ENCODE peak calls at places on chromosomes 1 and 21, in ten cellular contexts. One of them, this sample, is unnamed.

GRCh38 chr1:56586502-56586901 is 7.1 kb upstream of the PLPP3 start:
- DNase-seq in GM23248: no peak
- DNase-seq in NCI-H1417: peak
- DNase-seq in lower leg skin: no peak
- DNase-seq in activated T-cell treated with anti-CD3 and anti-CD28 coated beads, Interleukin-2, amount 50 U/mL, for 1 hour: no peak
- DNase-seq in EL: no peak
- DNase-seq in C1 segment of cervical spinal cord: no peak
- DNase-seq in stimulated activated naive CD4-positive, alpha-beta T cell: no peak
- DNase-seq in islet precursor cell: peak
- DNase-seq in ovary: no peak
- DNase-seq in this sample: no peak

GRCh38 chr21:45378258-45378966 is 26.6 kb upstream of the COL18A1 start:
- DNase-seq in GM23248: peak
- DNase-seq in NCI-H1417: no peak
- DNase-seq in lower leg skin: peak
- DNase-seq in activated T-cell treated with anti-CD3 and anti-CD28 coated beads, Interleukin-2, amount 50 U/mL, for 1 hour: no peak
- DNase-seq in EL: peak
- DNase-seq in C1 segment of cervical spinal cord: no peak
- DNase-seq in stimulated activated naive CD4-positive, alpha-beta T cell: no peak
- DNase-seq in islet precursor cell: peak
- DNase-seq in ovary: peak
- DNase-seq in this sample: no peak

GRCh38 chr1:200795151-200795550 is 56.5 kb downstream of the CAMSAP2 start:
- DNase-seq in GM23248: peak
- DNase-seq in NCI-H1417: no peak
- DNase-seq in lower leg skin: no peak
- DNase-seq in activated T-cell treated with anti-CD3 and anti-CD28 coated beads, Interleukin-2, amount 50 U/mL, for 1 hour: no peak
- DNase-seq in EL: peak
- DNase-seq in C1 segment of cervical spinal cord: no peak
- DNase-seq in stimulated activated naive CD4-positive, alpha-beta T cell: no peak
- DNase-seq in islet precursor cell: no peak
- DNase-seq in ovary: no peak
- DNase-seq in this sample: no peak

GRCh38 chr1:96992871-96993270 is 271.3 kb downstream of the PTBP2 start:
- DNase-seq in GM23248: peak
- DNase-seq in NCI-H1417: no peak
- DNase-seq in lower leg skin: no peak
- DNase-seq in activated T-cell treated with anti-CD3 and anti-CD28 coated beads, Interleukin-2, amount 50 U/mL, for 1 hour: no peak
- DNase-seq in EL: peak
- DNase-seq in C1 segment of cervical spinal cord: no peak
- DNase-seq in stimulated activated naive CD4-positive, alpha-beta T cell: no peak
- DNase-seq in islet precursor cell: no peak
- DNase-seq in ovary: no peak
- DNase-seq in this sample: no peak

GRCh38 chr1:76766381-76766780 is 100.9 kb upstream of the ST6GALNAC5 start:
- DNase-seq in GM23248: no peak
- DNase-seq in NCI-H1417: no peak
- DNase-seq in lower leg skin: no peak
- DNase-seq in activated T-cell treated with anti-CD3 and anti-CD28 coated beads, Interleukin-2, amount 50 U/mL, for 1 hour: no peak
- DNase-seq in EL: no peak
- DNase-seq in C1 segment of cervical spinal cord: no peak
- DNase-seq in stimulated activated naive CD4-positive, alpha-beta T cell: no peak
- DNase-seq in islet precursor cell: no peak
- DNase-seq in ovary: no peak
- DNase-seq in this sample: no peak

GRCh38 chr1:30048905-30049304 is 674.5 kb downstream of the MATN1 start:
- DNase-seq in GM23248: no peak
- DNase-seq in NCI-H1417: no peak
- DNase-seq in lower leg skin: peak
- DNase-seq in activated T-cell treated with anti-CD3 and anti-CD28 coated beads, Interleukin-2, amount 50 U/mL, for 1 hour: no peak
- DNase-seq in EL: no peak
- DNase-seq in C1 segment of cervical spinal cord: no peak
- DNase-seq in stimulated activated naive CD4-positive, alpha-beta T cell: no peak
- DNase-seq in islet precursor cell: peak
- DNase-seq in ovary: no peak
- DNase-seq in this sample: no peak

GRCh38 chr1:1395166-1395565 is 4.0 kb downstream of the CCNL2 start:
- DNase-seq in GM23248: no peak
- DNase-seq in NCI-H1417: no peak
- DNase-seq in lower leg skin: no peak
- DNase-seq in activated T-cell treated with anti-CD3 and anti-CD28 coated beads, Interleukin-2, amount 50 U/mL, for 1 hour: no peak
- DNase-seq in EL: no peak
- DNase-seq in C1 segment of cervical spinal cord: no peak
- DNase-seq in stimulated activated naive CD4-positive, alpha-beta T cell: no peak
- DNase-seq in islet precursor cell: no peak
- DNase-seq in ovary: no peak
- DNase-seq in this sample: no peak

GRCh38 chr1:216531308-216532239 is 108.3 kb upstream of the USH2A start:
- DNase-seq in GM23248: peak
- DNase-seq in NCI-H1417: peak
- DNase-seq in lower leg skin: no peak
- DNase-seq in activated T-cell treated with anti-CD3 and anti-CD28 coated beads, Interleukin-2, amount 50 U/mL, for 1 hour: no peak
- DNase-seq in EL: peak
- DNase-seq in C1 segment of cervical spinal cord: peak
- DNase-seq in stimulated activated naive CD4-positive, alpha-beta T cell: no peak
- DNase-seq in islet precursor cell: no peak
- DNase-seq in ovary: no peak
- DNase-seq in this sample: no peak

GRCh38 chr1:17009706-17010105 is 2.0 kb downstream of the ATP13A2 start:
- DNase-seq in GM23248: no peak
- DNase-seq in NCI-H1417: no peak
- DNase-seq in lower leg skin: no peak
- DNase-seq in activated T-cell treated with anti-CD3 and anti-CD28 coated beads, Interleukin-2, amount 50 U/mL, for 1 hour: no peak
- DNase-seq in EL: no peak
- DNase-seq in C1 segment of cervical spinal cord: no peak
- DNase-seq in stimulated activated naive CD4-positive, alpha-beta T cell: no peak
- DNase-seq in islet precursor cell: no peak
- DNase-seq in ovary: no peak
- DNase-seq in this sample: no peak

GRCh38 chr1:150521196-150521968 is 5.8 kb downstream of the FALEC start:
- DNase-seq in GM23248: no peak
- DNase-seq in NCI-H1417: no peak
- DNase-seq in lower leg skin: no peak
- DNase-seq in activated T-cell treated with anti-CD3 and anti-CD28 coated beads, Interleukin-2, amount 50 U/mL, for 1 hour: no peak
- DNase-seq in EL: no peak
- DNase-seq in C1 segment of cervical spinal cord: no peak
- DNase-seq in stimulated activated naive CD4-positive, alpha-beta T cell: no peak
- DNase-seq in islet precursor cell: no peak
- DNase-seq in ovary: no peak
- DNase-seq in this sample: no peak

GRCh38 chr1:50973875-50974617 is 4.0 kb downstream of the CDKN2C start:
- DNase-seq in GM23248: no peak
- DNase-seq in NCI-H1417: peak
- DNase-seq in lower leg skin: no peak
- DNase-seq in activated T-cell treated with anti-CD3 and anti-CD28 coated beads, Interleukin-2, amount 50 U/mL, for 1 hour: no peak
- DNase-seq in EL: no peak
- DNase-seq in C1 segment of cervical spinal cord: peak
- DNase-seq in stimulated activated naive CD4-positive, alpha-beta T cell: no peak
- DNase-seq in islet precursor cell: peak
- DNase-seq in ovary: no peak
- DNase-seq in this sample: no peak

GRCh38 chr21:37455504-37455911 is 88.9 kb downstream of the DYRK1A start:
- DNase-seq in GM23248: peak
- DNase-seq in NCI-H1417: no peak
- DNase-seq in lower leg skin: no peak
- DNase-seq in activated T-cell treated with anti-CD3 and anti-CD28 coated beads, Interleukin-2, amount 50 U/mL, for 1 hour: no peak
- DNase-seq in EL: no peak
- DNase-seq in C1 segment of cervical spinal cord: no peak
- DNase-seq in stimulated activated naive CD4-positive, alpha-beta T cell: no peak
- DNase-seq in islet precursor cell: no peak
- DNase-seq in ovary: no peak
- DNase-seq in this sample: no peak

GRCh38 chr1:12056331-12056841 is 6.7 kb upstream of the TNFRSF8 start:
- DNase-seq in GM23248: peak
- DNase-seq in NCI-H1417: no peak
- DNase-seq in lower leg skin: no peak
- DNase-seq in activated T-cell treated with anti-CD3 and anti-CD28 coated beads, Interleukin-2, amount 50 U/mL, for 1 hour: no peak
- DNase-seq in EL: no peak
- DNase-seq in C1 segment of cervical spinal cord: no peak
- DNase-seq in stimulated activated naive CD4-positive, alpha-beta T cell: no peak
- DNase-seq in islet precursor cell: no peak
- DNase-seq in ovary: no peak
- DNase-seq in this sample: no peak

GRCh38 chr21:42595281-42596187 is 57.9 kb upstream of the PDE9A start:
- DNase-seq in GM23248: no peak
- DNase-seq in NCI-H1417: no peak
- DNase-seq in lower leg skin: peak
- DNase-seq in activated T-cell treated with anti-CD3 and anti-CD28 coated beads, Interleukin-2, amount 50 U/mL, for 1 hour: no peak
- DNase-seq in EL: no peak
- DNase-seq in C1 segment of cervical spinal cord: no peak
- DNase-seq in stimulated activated naive CD4-positive, alpha-beta T cell: no peak
- DNase-seq in islet precursor cell: peak
- DNase-seq in ovary: no peak
- DNase-seq in this sample: no peak

GRCh38 chr1:8463144-8463927 is 145.4 kb downstream of the SLC45A1 start:
- DNase-seq in GM23248: peak
- DNase-seq in NCI-H1417: peak
- DNase-seq in lower leg skin: no peak
- DNase-seq in activated T-cell treated with anti-CD3 and anti-CD28 coated beads, Interleukin-2, amount 50 U/mL, for 1 hour: no peak
- DNase-seq in EL: peak
- DNase-seq in C1 segment of cervical spinal cord: no peak
- DNase-seq in stimulated activated naive CD4-positive, alpha-beta T cell: peak
- DNase-seq in islet precursor cell: peak
- DNase-seq in ovary: no peak
- DNase-seq in this sample: no peak

GRCh38 chr1:63319069-63320023 is 3.0 kb upstream of the FOXD3 start:
- DNase-seq in GM23248: no peak
- DNase-seq in NCI-H1417: no peak
- DNase-seq in lower leg skin: peak
- DNase-seq in activated T-cell treated with anti-CD3 and anti-CD28 coated beads, Interleukin-2, amount 50 U/mL, for 1 hour: peak
- DNase-seq in EL: no peak
- DNase-seq in C1 segment of cervical spinal cord: no peak
- DNase-seq in stimulated activated naive CD4-positive, alpha-beta T cell: no peak
- DNase-seq in islet precursor cell: peak
- DNase-seq in ovary: no peak
- DNase-seq in this sample: no peak

GRCh38 chr1:190847166-190847565 is 369.5 kb upstream of the BRINP3 start:
- DNase-seq in GM23248: no peak
- DNase-seq in NCI-H1417: no peak
- DNase-seq in lower leg skin: no peak
- DNase-seq in activated T-cell treated with anti-CD3 and anti-CD28 coated beads, Interleukin-2, amount 50 U/mL, for 1 hour: no peak
- DNase-seq in EL: no peak
- DNase-seq in C1 segment of cervical spinal cord: no peak
- DNase-seq in stimulated activated naive CD4-positive, alpha-beta T cell: no peak
- DNase-seq in islet precursor cell: no peak
- DNase-seq in ovary: no peak
- DNase-seq in this sample: no peak